ENCODE peak calls at places on chromosomes 7 and 10, in nine cellular contexts. U is non-pigmented ciliary epithelial cell; F is stomach; T is GM04504; B is ELR; M is stimulated activated CD4-positive, alpha-beta T cell treated with anti-CD3 and anti-CD28 coated beads, Interleukin-1b, Interleukin-23, amount 100 ng/mL, for 48 hours; C is NCI-H1436; N is IMR-90; L is stimulated activated CD8-positive, alpha-beta memory T cell treated with anti-CD3 and anti-CD28 coated beads, Interleukin-4, amount 100 ng/mL, for 1 hour. H is an unnamed sample.

GRCh38 chr10:80277567-80278250 is 11.7 kb downstream of the MAT1A start:
- DNase-seq in U (no peak), C (no peak), N (no peak), F (peak), M (no peak), T (no peak), L (no peak), B (no peak), H (no peak)

GRCh38 chr10:17502788-17503187 is 48.4 kb upstream of the ST8SIA6 start:
- DNase-seq in M (no peak), F (no peak), L (no peak), N (no peak), T (no peak), B (no peak), U (no peak), C (no peak), H (no peak)

GRCh38 chr10:3239066-3239919 is 66.7 kb upstream of the PITRM1 start:
- DNase-seq in B (peak), N (peak), L (peak), M (peak), C (peak), U (no peak), T (no peak), F (peak), H (no peak)

GRCh38 chr7:44999245-45000095 is 531 bp upstream of the CCM2 start:
- DNase-seq in L (peak), N (peak), M (peak), F (peak), U (peak), C (peak), B (peak), T (peak), H (peak)

GRCh38 chr10:86659161-86659691 is 4.9 kb downstream of the OPN4 start:
- DNase-seq in U (no peak), L (no peak), B (no peak), T (no peak), M (no peak), N (no peak), F (no peak), C (no peak), H (no peak)

GRCh38 chr10:4677296-4678021 is 148.5 kb upstream of the AKR1E2 start:
- DNase-seq in L (no peak), M (no peak), C (no peak), F (no peak), T (no peak), N (peak), U (no peak), B (peak), H (peak)

GRCh38 chr10:86139066-86139657 is 227.4 kb downstream of the GRID1 start:
- DNase-seq in C (no peak), F (no peak), N (no peak), B (peak), U (no peak), T (no peak), L (no peak), M (peak), H (no peak)

GRCh38 chr7:140060788-140061606 is 1.8 kb downstream of the PARP12 start:
- DNase-seq in N (peak), M (no peak), B (peak), F (peak), U (no peak), T (no peak), C (no peak), L (no peak), H (no peak)

GRCh38 chr7:22651036-22651435 is 76.0 kb upstream of the IL6 start:
- DNase-seq in F (no peak), C (no peak), U (no peak), B (peak), T (no peak), L (no peak), M (no peak), N (peak), H (no peak)

GRCh38 chr10:78515037-78515872 is 481.6 kb downstream of the RPS24 start:
- DNase-seq in T (no peak), C (no peak), L (no peak), B (no peak), N (no peak), U (no peak), F (no peak), M (no peak), H (no peak)

GRCh38 chr10:15518256-15518655 is 147.2 kb upstream of the FAM171A1 start:
- DNase-seq in F (no peak), T (peak), M (no peak), U (peak), L (no peak), C (no peak), B (peak), N (no peak), H (peak)

GRCh38 chr10:84428711-84429110 is 100.3 kb downstream of the CCSER2 start:
- DNase-seq in T (no peak), C (no peak), F (no peak), L (no peak), N (peak), M (no peak), U (no peak), B (no peak), H (no peak)

GRCh38 chr7:87414400-87415188 is 60.9 kb downstream of the ABCB4 start:
- DNase-seq in U (no peak), M (no peak), B (peak), L (no peak), F (no peak), N (peak), C (no peak), T (no peak), H (no peak)

GRCh38 chr10:3874988-3875841 is 90.2 kb upstream of the KLF6 start:
- DNase-seq in L (no peak), B (no peak), T (no peak), U (no peak), F (no peak), N (no peak), M (no peak), C (no peak), H (no peak)

GRCh38 chr7:156941393-156942182 is 7.9 kb upstream of the NOM1 start:
- DNase-seq in C (no peak), N (no peak), L (no peak), F (no peak), U (no peak), B (no peak), M (no peak), T (no peak), H (no peak)

GRCh38 chr7:12729112-12729511 is 41.7 kb downstream of the ARL4A start:
- DNase-seq in N (peak), C (peak), T (no peak), M (no peak), U (no peak), B (peak), F (peak), L (no peak), H (no peak)

GRCh38 chr10:132582795-132583194 is 45.2 kb downstream of the INPP5A start:
- DNase-seq in F (no peak), L (no peak), C (no peak), U (no peak), T (no peak), N (no peak), B (no peak), M (no peak), H (no peak)

GRCh38 chr7:124992881-124993562 is 63.4 kb upstream of the POT1 start:
- DNase-seq in F (peak), C (no peak), T (peak), M (no peak), U (peak), L (no peak), B (peak), N (peak), H (peak)